ENCODE peak calls at places on chromosomes 5 and 9, in seven cellular contexts. W, E, I, P, N, U and Q are unnamed samples.

GRCh38 chr5:98455660-98456059 is 317.8 kb upstream of the RGMB start:
- DNase-seq in W (no peak), E (no peak), I (no peak), P (no peak), N (no peak), U (no peak), Q (peak; percentile 30)

GRCh38 chr5:107402881-107403280 is 267.9 kb downstream of the EFNA5 start:
- DNase-seq in W (no peak), E (peak; percentile 71), I (no peak), P (no peak), N (no peak), U (no peak), Q (no peak)

GRCh38 chr5:159218595-159219023 is 9.3 kb upstream of the RNF145 start:
- DNase-seq in W (no peak), E (no peak), I (no peak), P (no peak), N (no peak), U (no peak), Q (no peak)

GRCh38 chr5:54793612-54794436 is 191.6 kb downstream of the ESM1 start:
- DNase-seq in W (no peak), E (no peak), I (no peak), P (no peak), N (no peak), U (no peak), Q (peak; percentile 53)

GRCh38 chr9:38026840-38027527 is 42.0 kb downstream of the SHB start:
- DNase-seq in W (no peak), E (no peak), I (no peak), P (no peak), N (no peak), U (no peak), Q (no peak)

GRCh38 chr5:150129813-150130492 is 25.7 kb downstream of the PDGFRB start:
- DNase-seq in W (peak; percentile 71), E (no peak), I (peak; percentile 75), P (peak; percentile 61), N (peak; percentile 64), U (peak; percentile 64), Q (peak; percentile 88)

GRCh38 chr5:134968055-134968454 is 348 bp downstream of the CATSPER3 start:
- DNase-seq in W (no peak), E (no peak), I (no peak), P (no peak), N (no peak), U (no peak), Q (no peak)

GRCh38 chr5:134227259-134227658 is 1.4 kb upstream of the PPP2CA start:
- DNase-seq in W (no peak), E (no peak), I (no peak), P (no peak), N (peak; percentile 39), U (no peak), Q (no peak)

GRCh38 chr5:77266291-77266690 is 55.8 kb downstream of the PDE8B start:
- DNase-seq in W (no peak), E (no peak), I (no peak), P (no peak), N (no peak), U (no peak), Q (peak; percentile 40)

GRCh38 chr5:132500931-132501628 is 10.5 kb upstream of the IRF1 start:
- DNase-seq in W (peak; percentile 47), E (no peak), I (peak; percentile 62), P (no peak), N (no peak), U (peak; percentile 62), Q (peak; percentile 61)

GRCh38 chr9:5626727-5627634 is 1.9 kb upstream of the RIC1 start:
- DNase-seq in W (no peak), E (no peak), I (no peak), P (no peak), N (peak; percentile 2), U (peak; percentile 42), Q (peak; percentile 57)

GRCh38 chr9:103789686-103790085 is 304.4 kb upstream of the SMC2 start:
- DNase-seq in W (no peak), E (no peak), I (no peak), P (no peak), N (no peak), U (peak; percentile 23), Q (no peak)

GRCh38 chr9:93089481-93089991 is 6.5 kb upstream of the CARD19 start:
- DNase-seq in W (no peak), E (no peak), I (no peak), P (no peak), N (no peak), U (no peak), Q (no peak)

GRCh38 chr5:145449794-145450193 is 385.3 kb downstream of the PRELID2 start:
- DNase-seq in W (no peak), E (no peak), I (no peak), P (no peak), N (no peak), U (no peak), Q (no peak)

GRCh38 chr5:107388111-107388861 is 282.5 kb downstream of the EFNA5 start:
- DNase-seq in W (no peak), E (no peak), I (peak; percentile 14), P (no peak), N (no peak), U (no peak), Q (peak; percentile 65)

GRCh38 chr5:169280286-169280685 is 20.7 kb downstream of the SLIT3 start:
- DNase-seq in W (no peak), E (no peak), I (no peak), P (no peak), N (peak; percentile 37), U (no peak), Q (no peak)

GRCh38 chr9:18396102-18396728 is 77.7 kb upstream of the ADAMTSL1 start:
- DNase-seq in W (no peak), E (no peak), I (no peak), P (no peak), N (no peak), U (peak; percentile 48), Q (peak; percentile 15)

GRCh38 chr5:25119654-25120053 is 474.9 kb upstream of the CDH10 start:
- DNase-seq in W (no peak), E (no peak), I (peak; percentile 54), P (no peak), N (no peak), U (peak; percentile 40), Q (peak; percentile 5)

GRCh38 chr5:80254767-80255424 is 952 bp downstream of the SERINC5 start:
- DNase-seq in W (no peak), E (no peak), I (no peak), P (no peak), N (no peak), U (peak; percentile 9), Q (peak; percentile 40)

GRCh38 chr5:101942321-101942882 is 353.7 kb downstream of the SLCO4C1 start:
- DNase-seq in W (no peak), E (no peak), I (no peak), P (no peak), N (no peak), U (peak; percentile 41), Q (peak; percentile 5)